ENCODE peak calls at places on chromosomes 13 and 19, in eight cellular contexts. G is CD8-positive, alpha-beta T cell; W is RPMI7951; F is hypothalamus; V is NCI-H1105; R is brain microvascular endothelial cell; N is HS-5; S is posterior cingulate gyrus. M is an unnamed sample.

GRCh38 chr13:73465629-73465974 is 406.8 kb downstream of the KLF5 start:
- DNase-seq in G (no peak), W (peak), F (no peak), V (no peak), R (peak), N (no peak), S (no peak), M (no peak)

GRCh38 chr19:7832781-7833180 is 2.8 kb downstream of the EVI5L start:
- DNase-seq in G (no peak), W (no peak), F (no peak), V (no peak), R (no peak), N (no peak), S (no peak), M (no peak)

GRCh38 chr19:16661480-16662034 is 618 bp downstream of the TMEM38A start:
- DNase-seq in G (no peak), W (no peak), F (peak), V (peak), R (no peak), N (no peak), S (peak), M (no peak)

GRCh38 chr13:114110091-114110829 is 22.2 kb downstream of the RASA3 start:
- DNase-seq in G (peak), W (no peak), F (no peak), V (no peak), R (no peak), N (no peak), S (no peak), M (peak)

GRCh38 chr13:40648040-40648439 is 18.4 kb downstream of the FOXO1 start:
- DNase-seq in G (no peak), W (no peak), F (no peak), V (no peak), R (no peak), N (no peak), S (no peak), M (no peak)

GRCh38 chr13:48233097-48233885 is at the start of gene ITM2B:
- DNase-seq in G (peak), W (peak), F (peak), V (peak), R (peak), N (no peak), S (peak), M (peak)

GRCh38 chr19:18339703-18340102 is 695 bp upstream of the PGPEP1 start:
- DNase-seq in G (no peak), W (peak), F (no peak), V (no peak), R (no peak), N (no peak), S (no peak), M (no peak)

GRCh38 chr13:50366488-50367174 is 351.4 kb downstream of the KCNRG start:
- DNase-seq in G (no peak), W (no peak), F (no peak), V (peak), R (no peak), N (no peak), S (no peak), M (no peak)

GRCh38 chr13:98778749-98779148 is 26.3 kb upstream of the SLC15A1 start:
- DNase-seq in G (no peak), W (peak), F (no peak), V (no peak), R (peak), N (no peak), S (no peak), M (no peak)

GRCh38 chr19:12838893-12839656 is 760 bp downstream of the MAST1 start:
- DNase-seq in G (no peak), W (no peak), F (no peak), V (no peak), R (no peak), N (no peak), S (no peak), M (no peak)

GRCh38 chr19:32233885-32234284 is 111.5 kb upstream of the ZNF507 start:
- DNase-seq in G (no peak), W (no peak), F (peak), V (no peak), R (no peak), N (no peak), S (peak), M (no peak)

GRCh38 chr19:43782689-43783231 is 2.0 kb upstream of the KCNN4 start:
- DNase-seq in G (no peak), W (no peak), F (no peak), V (no peak), R (no peak), N (no peak), S (no peak), M (no peak)

GRCh38 chr13:112483299-112483698 is 104.7 kb downstream of the TUBGCP3 start:
- DNase-seq in G (no peak), W (no peak), F (no peak), V (no peak), R (no peak), N (no peak), S (no peak), M (no peak)

GRCh38 chr13:30486230-30487074 is 20.7 kb upstream of the HMGB1 start:
- DNase-seq in G (no peak), W (peak), F (no peak), V (no peak), R (no peak), N (no peak), S (no peak), M (no peak)

GRCh38 chr13:31048521-31048920 is 113.2 kb downstream of the HSPH1 start:
- DNase-seq in G (no peak), W (peak), F (no peak), V (no peak), R (no peak), N (no peak), S (no peak), M (no peak)

GRCh38 chr19:40612831-40613668 is 11.9 kb downstream of the LTBP4 start:
- DNase-seq in G (no peak), W (peak), F (no peak), V (peak), R (peak), N (no peak), S (no peak), M (no peak)

GRCh38 chr13:109725297-109725696 is 61.1 kb downstream of the IRS2 start:
- DNase-seq in G (no peak), W (no peak), F (no peak), V (no peak), R (no peak), N (no peak), S (no peak), M (no peak)

GRCh38 chr19:15463865-15464371 is 426 bp downstream of the RASAL3 start:
- DNase-seq in G (peak), W (no peak), F (no peak), V (no peak), R (no peak), N (no peak), S (no peak), M (peak)

GRCh38 chr19:38543807-38544568 is 73.8 kb downstream of the MAP4K1 start:
- DNase-seq in G (no peak), W (peak), F (peak), V (no peak), R (peak), N (peak), S (peak), M (peak)

GRCh38 chr13:111082240-111082639 is 32.9 kb upstream of the ARHGEF7 start:
- DNase-seq in G (no peak), W (no peak), F (no peak), V (no peak), R (no peak), N (no peak), S (no peak), M (no peak)

GRCh38 chr13:112771877-112772538 is 82.2 kb downstream of the ATP11A start:
- DNase-seq in G (no peak), W (no peak), F (no peak), V (peak), R (no peak), N (no peak), S (no peak), M (no peak)

GRCh38 chr13:46504036-46504435 is 48.9 kb upstream of the LRCH1 start:
- DNase-seq in G (no peak), W (no peak), F (no peak), V (no peak), R (no peak), N (no peak), S (no peak), M (no peak)

GRCh38 chr13:28000567-28000966 is 12.1 kb upstream of the URAD start:
- DNase-seq in G (no peak), W (no peak), F (no peak), V (no peak), R (no peak), N (no peak), S (no peak), M (no peak)

GRCh38 chr19:1169921-1170885 is 3.9 kb downstream of the SBNO2 start:
- DNase-seq in G (no peak), W (peak), F (no peak), V (no peak), R (no peak), N (no peak), S (peak), M (no peak)

GRCh38 chr13:93450226-93450625 is 223.6 kb downstream of the GPC6 start:
- DNase-seq in G (no peak), W (no peak), F (no peak), V (no peak), R (no peak), N (no peak), S (no peak), M (no peak)

GRCh38 chr19:39409207-39409885 is 2.7 kb downstream of the ZFP36 start:
- DNase-seq in G (peak), W (peak), F (peak), V (peak), R (no peak), N (no peak), S (peak), M (no peak)